ENCODE peak calls at places on chromosome 7, in four cellular contexts. Y, N, R and E are unnamed samples.
A peak's percentile ranks its signal among the peaks of the same experiment; 100 is the strongest.

GRCh38 chr7:2260820-2261219 is 18.8 kb downstream of the NUDT1 start:
- DNase-seq in Y (no peak), N (peak; percentile 25), R (no peak), E (no peak)

GRCh38 chr7:132592947-132593335 is 16.7 kb upstream of the PLXNA4 start:
- DNase-seq in Y (no peak), N (no peak), R (no peak), E (no peak)

GRCh38 chr7:51309361-51310130 is 7.1 kb downstream of the COBL start:
- DNase-seq in Y (no peak), N (no peak), R (no peak), E (no peak)

GRCh38 chr7:214410-215212 is 22.2 kb downstream of the FAM20C start:
- DNase-seq in Y (no peak), N (peak; percentile 81), R (no peak), E (no peak)

GRCh38 chr7:99366646-99367045 is 7.9 kb upstream of the ARPC1B start:
- DNase-seq in Y (no peak), N (no peak), R (no peak), E (no peak)

GRCh38 chr7:36217961-36218284 is 64.9 kb downstream of the EEPD1 start:
- DNase-seq in Y (no peak), N (no peak), R (no peak), E (no peak)

GRCh38 chr7:157932498-157933218 is 595.9 kb downstream of the DNAJB6 start:
- DNase-seq in Y (peak; percentile 32), N (no peak), R (no peak), E (no peak)

GRCh38 chr7:1024331-1024761 is 20.0 kb upstream of the GPR146 start:
- DNase-seq in Y (no peak), N (no peak), R (peak; percentile 93), E (no peak)

GRCh38 chr7:2860627-2861133 is 16.6 kb upstream of the GNA12 start:
- DNase-seq in Y (no peak), N (no peak), R (no peak), E (no peak)

GRCh38 chr7:100578246-100579183 is 4.8 kb upstream of the SAP25 start:
- DNase-seq in Y (no peak), N (no peak), R (no peak), E (no peak)

GRCh38 chr7:67462781-67463191 is 466.2 kb downstream of the TYW1 start:
- DNase-seq in Y (no peak), N (no peak), R (no peak), E (no peak)

GRCh38 chr7:73841689-73842247 is 548 bp downstream of the METTL27 start:
- DNase-seq in Y (peak; percentile 54), N (no peak), R (no peak), E (peak; percentile 71)

GRCh38 chr7:90726120-90726519 is 130.0 kb downstream of the CDK14 start:
- DNase-seq in Y (no peak), N (peak; percentile 46), R (no peak), E (no peak)

GRCh38 chr7:7512861-7513597 is 22.6 kb downstream of the COL28A1 start:
- DNase-seq in Y (no peak), N (peak; percentile 8), R (no peak), E (no peak)

GRCh38 chr7:105765846-105766245 is 110.6 kb downstream of the ATXN7L1 start:
- DNase-seq in Y (no peak), N (no peak), R (no peak), E (no peak)

GRCh38 chr7:47498229-47499056 is 83.5 kb downstream of the TNS3 start:
- DNase-seq in Y (no peak), N (no peak), R (no peak), E (no peak)

GRCh38 chr7:67625257-67625713 is 628.7 kb downstream of the TYW1 start:
- DNase-seq in Y (peak; percentile 88), N (peak; percentile 11), R (no peak), E (peak; percentile 87)

GRCh38 chr7:128829391-128830166 is 627 bp upstream of the FLNC start:
- DNase-seq in Y (peak; percentile 50), N (peak; percentile 84), R (no peak), E (no peak)

GRCh38 chr7:46539892-46540483 is 618.9 kb upstream of the IGFBP3 start:
- DNase-seq in Y (no peak), N (no peak), R (no peak), E (peak; percentile 31)

GRCh38 chr7:137142376-137142775 is 201.2 kb downstream of the PTN start:
- DNase-seq in Y (no peak), N (peak; percentile 58), R (no peak), E (no peak)

GRCh38 chr7:13988765-13989137 is 715 bp downstream of the ETV1 start:
- DNase-seq in Y (peak; percentile 24), N (peak; percentile 26), R (no peak), E (no peak)

GRCh38 chr7:22990588-22990949 is 23.4 kb downstream of the HYCC1 start:
- DNase-seq in Y (no peak), N (peak; percentile 85), R (no peak), E (no peak)

GRCh38 chr7:50851451-50851850 is 68.8 kb upstream of the GRB10 start:
- DNase-seq in Y (no peak), N (peak; percentile 54), R (no peak), E (no peak)

GRCh38 chr7:2680256-2680655 is 7.7 kb upstream of the AMZ1 start:
- DNase-seq in Y (no peak), N (no peak), R (no peak), E (no peak)

GRCh38 chr7:8092140-8092539 is 123.5 kb downstream of the GLCCI1 start:
- DNase-seq in Y (no peak), N (no peak), R (no peak), E (no peak)

GRCh38 chr7:5228066-5228465 is 38.0 kb downstream of the WIPI2 start:
- DNase-seq in Y (no peak), N (no peak), R (no peak), E (no peak)

GRCh38 chr7:98855610-98856009 is 14.2 kb downstream of the TMEM130 start:
- DNase-seq in Y (no peak), N (no peak), R (no peak), E (no peak)

GRCh38 chr7:143410523-143411004 is 1.9 kb upstream of the EPHA1 start:
- DNase-seq in Y (no peak), N (peak; percentile 72), R (no peak), E (no peak)

GRCh38 chr7:126803060-126803665 is 449.6 kb downstream of the GRM8 start:
- DNase-seq in Y (peak; percentile 73), N (peak; percentile 51), R (peak; percentile 53), E (peak; percentile 61)

GRCh38 chr7:36781011-36781738 is 56.9 kb upstream of the AOAH start:
- DNase-seq in Y (no peak), N (no peak), R (no peak), E (no peak)

DNA sequence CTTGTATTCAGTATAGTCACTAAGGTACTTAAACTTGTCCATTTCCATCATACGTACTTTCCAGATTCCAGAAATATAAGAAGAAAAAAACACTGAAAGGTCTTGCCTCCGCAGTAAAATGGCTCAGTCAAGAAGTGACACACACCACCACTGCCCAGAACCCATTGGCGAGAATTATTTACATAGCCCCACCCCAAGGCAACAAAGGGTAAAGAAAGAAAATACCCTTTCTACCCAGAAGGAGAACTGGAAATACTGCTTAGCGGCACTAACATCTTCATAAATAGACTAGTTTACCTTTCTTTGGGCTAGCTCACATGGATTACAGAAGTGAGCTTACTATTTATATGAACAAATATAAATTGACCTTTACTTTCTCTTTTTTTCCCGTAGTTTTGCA is 194.0 kb downstream of the PPP1R9A start:
- DNase-seq in Y (no peak), N (no peak), R (no peak), E (no peak)
- TF ChIP-seq CHD1 in Y (no peak), N (no peak), R (no peak), E (no peak)

GRCh38 chr7:127822822-127823508 is 171.0 kb downstream of the SND1 start:
- DNase-seq in Y (peak; percentile 48), N (no peak), R (no peak), E (no peak)
- TF ChIP-seq CHD1 in Y (peak; percentile 83), N (no peak), R (no peak), E (no peak)

GRCh38 chr7:88888684-88889083 is 93.1 kb upstream of the TEX47 start:
- DNase-seq in Y (no peak), N (no peak), R (no peak), E (no peak)
- TF ChIP-seq CHD1 in Y (no peak), N (no peak), R (no peak), E (no peak)

GRCh38 chr7:130387628-130388403 is 7.5 kb downstream of the CPA1 start:
- DNase-seq in Y (no peak), N (peak; percentile 78), R (no peak), E (no peak)
- TF ChIP-seq CHD1 in Y (no peak), N (no peak), R (no peak), E (no peak)

GRCh38 chr7:6277476-6277875 is 5.1 kb upstream of the CYTH3 start:
- DNase-seq in Y (no peak), N (no peak), R (no peak), E (no peak)

GRCh38 chr7:6279341-6279740 is 6.9 kb upstream of the CYTH3 start:
- DNase-seq in Y (no peak), N (no peak), R (no peak), E (no peak)

GRCh38 chr7:6276911-6277408 is 4.5 kb upstream of the CYTH3 start:
- DNase-seq in Y (no peak), N (no peak), R (no peak), E (no peak)

GRCh38 chr7:6279937-6280336 is 7.5 kb upstream of the CYTH3 start:
- DNase-seq in Y (no peak), N (no peak), R (no peak), E (no peak)

DNA sequence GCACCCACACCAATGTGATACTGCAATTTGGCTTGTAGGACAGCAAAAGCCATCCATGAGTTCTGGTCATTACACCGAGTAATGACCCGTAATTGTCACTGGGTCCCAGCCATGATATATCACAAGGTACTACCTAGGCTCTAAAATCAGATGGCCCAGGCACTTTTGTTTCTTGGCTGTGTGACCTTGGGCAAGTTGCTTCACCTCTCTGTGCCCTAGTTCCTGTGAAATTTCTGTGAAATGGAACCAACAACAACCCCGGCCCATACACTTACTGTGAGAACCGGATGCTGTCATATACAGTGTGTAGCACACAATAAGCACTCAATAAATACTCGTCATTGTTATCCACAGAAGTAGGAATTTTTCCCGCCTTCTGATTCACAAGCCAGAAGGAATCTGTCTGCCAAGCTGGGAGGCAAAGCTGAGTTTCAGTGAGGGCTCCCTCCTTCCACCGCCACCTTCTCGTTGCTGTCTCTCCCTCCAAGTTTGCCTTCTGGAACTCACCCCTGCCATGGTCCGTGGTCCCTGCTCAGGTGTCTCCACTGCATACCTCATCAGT is 6.4 kb upstream of the CYTH3 start:
- DNase-seq in Y (no peak), N (peak; percentile 64), R (no peak), E (no peak)
- TF ChIP-seq CHD1 in Y (no peak), N (no peak), R (no peak), E (no peak)

DNA sequence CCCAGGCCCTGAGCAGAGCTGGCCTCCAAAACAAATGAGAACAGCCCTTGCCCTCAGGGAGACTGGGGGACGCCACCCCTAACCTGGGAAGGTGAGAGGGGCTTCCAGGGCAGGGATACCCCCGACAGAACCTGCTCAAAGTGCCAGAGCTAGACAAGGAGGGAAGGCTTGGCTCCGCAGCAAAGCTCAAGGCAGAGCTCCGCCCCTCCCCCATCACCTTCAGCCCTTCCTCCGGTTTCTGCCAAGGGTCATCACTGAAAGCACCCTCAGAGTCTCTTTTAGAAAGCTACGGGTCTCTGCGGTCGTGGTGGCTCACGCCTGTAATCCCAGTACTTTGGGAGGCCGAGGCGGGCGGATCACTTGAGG is 73.4 kb upstream of the CUX1 start:
- DNase-seq in Y (no peak), N (no peak), R (no peak), E (peak; percentile 78)
- TF ChIP-seq CHD1 in Y (no peak), N (no peak), R (no peak), E (no peak)